ENCODE peak calls at places on chromosomes 3 and 15, in eight cellular contexts. M, I, N, T, P, R, Z and D are unnamed samples.

GRCh38 chr3:148857321-148857720 is 7.8 kb upstream of the CPA3 start:
- DNase-seq in I (no peak), Z (no peak), M (no peak), R (no peak), T (no peak), P (no peak), N (no peak), D (no peak)

GRCh38 chr15:52652984-52653383 is 26.2 kb downstream of the ATOSA start:
- DNase-seq in Z (peak; percentile 42), P (no peak), T (no peak), M (peak; percentile 44), I (no peak), R (peak; percentile 72), N (no peak), D (peak; percentile 44)

GRCh38 chr3:127425505-127426443 is 137.9 kb upstream of the PRR20G start:
- DNase-seq in T (no peak), M (no peak), Z (no peak), R (no peak), I (no peak), N (no peak), P (no peak), D (no peak)

GRCh38 chr3:9448071-9448470 is 50.7 kb downstream of the SETD5 start:
- DNase-seq in T (no peak), N (no peak), R (no peak), M (no peak), P (no peak), Z (no peak), I (no peak), D (no peak)

GRCh38 chr15:73983773-73984172 is 8.3 kb downstream of the STOML1 start:
- DNase-seq in R (no peak), I (no peak), N (no peak), P (no peak), T (no peak), Z (no peak), M (no peak), D (no peak)

GRCh38 chr3:183123891-183124290 is 24.6 kb upstream of the MCCC1 start:
- DNase-seq in R (no peak), P (no peak), Z (no peak), T (no peak), N (no peak), M (no peak), I (no peak), D (no peak)

GRCh38 chr3:133259767-133260166 is 140.1 kb upstream of the BFSP2 start:
- DNase-seq in I (no peak), N (no peak), R (no peak), M (no peak), Z (no peak), P (no peak), T (no peak), D (no peak)

GRCh38 chr3:133998691-133999241 is 31.0 kb downstream of the SLCO2A1 start:
- DNase-seq in N (no peak), R (no peak), Z (no peak), I (no peak), M (no peak), P (no peak), T (peak; percentile 6), D (no peak)

GRCh38 chr3:124034016-124034808 is 42.3 kb upstream of the ROPN1 start:
- DNase-seq in I (no peak), T (no peak), Z (no peak), R (no peak), P (no peak), N (peak; percentile 51), M (no peak), D (no peak)

GRCh38 chr15:94265009-94265408 is 33.6 kb downstream of the MCTP2 start:
- DNase-seq in R (no peak), Z (no peak), I (no peak), N (no peak), M (no peak), P (no peak), T (no peak), D (no peak)

GRCh38 chr3:110628650-110629301 is 442.8 kb upstream of the NECTIN3 start:
- DNase-seq in P (no peak), R (no peak), N (no peak), Z (no peak), T (no peak), M (no peak), I (no peak), D (no peak)

GRCh38 chr15:47513496-47513895 is 203.8 kb upstream of the SEMA6D start:
- DNase-seq in T (no peak), P (no peak), N (no peak), M (no peak), R (no peak), Z (no peak), I (no peak), D (no peak)

GRCh38 chr3:14520967-14521366 is 19.2 kb downstream of the GRIP2 start:
- DNase-seq in T (no peak), P (no peak), N (peak; percentile 35), I (no peak), Z (no peak), M (no peak), R (no peak), D (no peak)

GRCh38 chr15:89122532-89123525 is 34.6 kb downstream of the ABHD2 start:
- DNase-seq in M (no peak), P (no peak), T (no peak), R (no peak), N (no peak), I (no peak), Z (peak; percentile 65), D (no peak)

GRCh38 chr15:86942285-86942684 is 862.6 kb downstream of the AGBL1 start:
- DNase-seq in R (no peak), M (no peak), N (no peak), Z (no peak), T (no peak), P (no peak), I (no peak), D (no peak)

GRCh38 chr3:128112406-128112968 is 11.1 kb downstream of the RUVBL1 start:
- DNase-seq in N (no peak), M (peak; percentile 71), Z (peak; percentile 64), R (peak; percentile 51), T (peak; percentile 39), I (peak; percentile 25), P (no peak), D (peak; percentile 60)

GRCh38 chr15:89781055-89781454 is 4.9 kb downstream of the MESP2 start:
- DNase-seq in R (no peak), T (no peak), M (no peak), P (no peak), N (no peak), I (no peak), Z (no peak), D (no peak)

GRCh38 chr3:106711650-106712049 is 665.6 kb upstream of the CCDC54 start:
- DNase-seq in N (no peak), P (no peak), I (no peak), M (peak; percentile 13), Z (peak; percentile 67), R (no peak), T (no peak), D (peak; percentile 31)

GRCh38 chr3:53122933-53123305 is 7.3 kb downstream of the RFT1 start:
- DNase-seq in M (no peak), P (no peak), R (no peak), I (no peak), T (no peak), Z (no peak), N (no peak), D (no peak)

GRCh38 chr3:53123510-53123909 is 6.7 kb downstream of the RFT1 start:
- DNase-seq in M (no peak), T (no peak), P (no peak), R (no peak), Z (no peak), N (no peak), I (no peak), D (no peak)

GRCh38 chr3:53120336-53120735 is 9.9 kb downstream of the RFT1 start:
- DNase-seq in Z (no peak), P (no peak), N (no peak), I (no peak), T (no peak), R (no peak), M (no peak), D (no peak)

GRCh38 chr3:53123953-53124352 is 6.3 kb downstream of the RFT1 start:
- DNase-seq in M (no peak), I (no peak), N (no peak), T (no peak), R (no peak), P (no peak), Z (no peak), D (no peak)

GRCh38 chr3:53122255-53122932 is 7.8 kb downstream of the RFT1 start:
- DNase-seq in M (no peak), P (no peak), T (no peak), R (no peak), N (no peak), Z (no peak), I (no peak), D (no peak)
- TF ChIP-seq CTCF in M (no peak), P (no peak), T (no peak), R (no peak), N (no peak), Z (no peak), I (no peak), D (no peak)

DNA sequence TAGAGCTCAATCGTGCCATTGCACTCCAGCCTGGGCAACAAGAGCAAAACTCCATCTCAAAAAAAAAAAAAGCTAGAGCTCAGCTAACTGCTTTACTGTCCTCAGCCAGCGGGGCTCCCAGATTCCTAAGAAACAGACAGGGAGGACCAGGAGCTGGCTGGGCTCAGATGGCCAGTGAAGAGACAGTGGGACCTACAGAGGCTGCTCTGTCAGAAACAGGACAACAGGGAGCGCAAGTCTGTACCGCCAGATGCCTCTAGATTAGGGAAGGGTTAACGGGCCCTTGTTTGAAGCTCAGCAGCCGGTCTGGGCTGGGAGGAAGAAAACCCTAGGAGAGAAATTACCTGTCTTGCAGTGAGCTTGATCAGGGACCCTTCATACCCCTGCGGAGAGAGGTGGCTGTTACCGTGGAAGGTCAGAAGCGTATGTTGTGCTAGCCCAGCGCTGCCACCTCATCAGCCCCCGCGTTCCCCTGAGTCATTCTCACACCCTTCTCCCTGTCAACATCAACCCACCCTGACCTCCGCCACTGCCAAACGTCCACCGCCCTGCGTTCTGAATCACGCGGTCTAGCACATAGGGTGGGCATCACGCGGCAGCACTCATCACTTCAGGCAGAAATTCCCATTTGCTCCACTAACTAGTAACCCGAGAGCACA is 25.3 kb downstream of the RBPMS2 start:
- DNase-seq in N (no peak), R (no peak), P (no peak), T (no peak), Z (peak; percentile 12), I (no peak), M (no peak), D (no peak)
- H3K4me3 ChIP-seq in N (no peak overlapping the region), R (no peak overlapping the region), P (no peak overlapping the region), T (no peak overlapping the region), Z (no peak overlapping the region), I (no peak overlapping the region), M (no peak overlapping the region), D (no peak overlapping the region)

GRCh38 chr3:100614941-100615340 is 5.5 kb downstream of the ADGRG7 start:
- DNase-seq in I (no peak), N (no peak), P (no peak), M (no peak), R (no peak), Z (no peak), T (no peak), D (no peak)
- TF ChIP-seq CTCF in I (no peak), N (no peak), P (no peak), M (no peak), R (no peak), Z (no peak), T (no peak), D (no peak)

DNA sequence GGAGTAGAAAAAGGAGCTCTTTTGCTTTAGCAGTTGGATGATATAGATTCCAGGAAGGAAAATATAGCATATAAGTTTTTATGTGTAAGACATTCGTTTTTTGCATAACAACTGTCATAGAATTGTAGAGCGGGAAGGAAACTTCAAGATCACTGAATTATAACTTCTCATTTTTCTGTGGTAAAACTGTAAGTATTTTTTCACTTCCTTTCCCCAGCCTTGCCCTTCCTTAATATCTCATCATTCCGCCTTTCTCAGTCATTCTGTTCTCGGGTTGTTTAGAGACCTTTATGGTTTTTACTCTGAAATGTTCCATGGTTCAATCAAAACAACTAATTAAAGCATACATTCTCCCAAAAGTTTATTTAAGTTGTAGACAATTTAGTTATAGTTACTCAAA is 1.1 kb downstream of the EAF2 start:
- DNase-seq in P (no peak), I (no peak), M (no peak), N (no peak), R (no peak), Z (no peak), T (no peak), D (no peak)
- H3K4me3 ChIP-seq in P (no peak overlapping the region), I (peak overlapping the region; percentile 90), M (no peak overlapping the region), N (peak overlapping the region; percentile 89), R (no peak overlapping the region), Z (no peak overlapping the region), T (no peak overlapping the region), D (no peak overlapping the region)